ENCODE peak calls at places on chromosomes 6 and 20, in eight cellular contexts. One of them, this sample, is unnamed.

GRCh38 chr6:45816674-45817297 is 198.9 kb downstream of the CLIC5 start:
- DNase-seq in dorsolateral prefrontal cortex: no peak
- DNase-seq in astrocyte of the spinal cord: peak
- DNase-seq in stomach: no peak
- DNase-seq in cardiac fibroblast: no peak
- DNase-seq in B cell: no peak
- DNase-seq in prostate gland: no peak
- DNase-seq in GM10248: no peak
- DNase-seq in this sample: no peak

GRCh38 chr20:24991897-24992419 is 593 bp downstream of the APMAP start:
- DNase-seq in dorsolateral prefrontal cortex: no peak
- DNase-seq in astrocyte of the spinal cord: no peak
- DNase-seq in stomach: peak
- DNase-seq in cardiac fibroblast: peak
- DNase-seq in B cell: no peak
- DNase-seq in prostate gland: no peak
- DNase-seq in GM10248: no peak
- DNase-seq in this sample: no peak

GRCh38 chr6:26251354-26252081 is 113.5 kb upstream of the BTN3A2 start:
- DNase-seq in dorsolateral prefrontal cortex: no peak
- DNase-seq in astrocyte of the spinal cord: peak
- DNase-seq in stomach: peak
- DNase-seq in cardiac fibroblast: peak
- DNase-seq in B cell: peak
- DNase-seq in prostate gland: peak
- DNase-seq in GM10248: peak
- DNase-seq in this sample: peak

GRCh38 chr6:156720739-156721714 is 56.2 kb upstream of the ARID1B start:
- DNase-seq in dorsolateral prefrontal cortex: no peak
- DNase-seq in astrocyte of the spinal cord: peak
- DNase-seq in stomach: peak
- DNase-seq in cardiac fibroblast: peak
- DNase-seq in B cell: peak
- DNase-seq in prostate gland: peak
- DNase-seq in GM10248: peak
- DNase-seq in this sample: peak

GRCh38 chr20:62846528-62846890 is 15.1 kb downstream of the TCFL5 start:
- DNase-seq in dorsolateral prefrontal cortex: no peak
- DNase-seq in astrocyte of the spinal cord: no peak
- DNase-seq in stomach: no peak
- DNase-seq in cardiac fibroblast: no peak
- DNase-seq in B cell: no peak
- DNase-seq in prostate gland: no peak
- DNase-seq in GM10248: no peak
- DNase-seq in this sample: no peak

GRCh38 chr6:106134906-106135634 is 48.9 kb downstream of the PRDM1 start:
- DNase-seq in dorsolateral prefrontal cortex: no peak
- DNase-seq in astrocyte of the spinal cord: peak
- DNase-seq in stomach: no peak
- DNase-seq in cardiac fibroblast: peak
- DNase-seq in B cell: no peak
- DNase-seq in prostate gland: no peak
- DNase-seq in GM10248: no peak
- DNase-seq in this sample: peak

GRCh38 chr6:111087871-111088667 is 766 bp downstream of the SLC16A10 start:
- DNase-seq in dorsolateral prefrontal cortex: no peak
- DNase-seq in astrocyte of the spinal cord: no peak
- DNase-seq in stomach: peak
- DNase-seq in cardiac fibroblast: no peak
- DNase-seq in B cell: peak
- DNase-seq in prostate gland: no peak
- DNase-seq in GM10248: peak
- DNase-seq in this sample: peak

GRCh38 chr6:151624900-151625536 is 131.2 kb downstream of the CCDC170 start:
- DNase-seq in dorsolateral prefrontal cortex: no peak
- DNase-seq in astrocyte of the spinal cord: no peak
- DNase-seq in stomach: no peak
- DNase-seq in cardiac fibroblast: no peak
- DNase-seq in B cell: no peak
- DNase-seq in prostate gland: no peak
- DNase-seq in GM10248: no peak
- DNase-seq in this sample: no peak

GRCh38 chr6:1993049-1993448 is 252.4 kb downstream of the GMDS start:
- DNase-seq in dorsolateral prefrontal cortex: no peak
- DNase-seq in astrocyte of the spinal cord: peak
- DNase-seq in stomach: no peak
- DNase-seq in cardiac fibroblast: no peak
- DNase-seq in B cell: no peak
- DNase-seq in prostate gland: no peak
- DNase-seq in GM10248: no peak
- DNase-seq in this sample: no peak

GRCh38 chr6:2000962-2001361 is 244.4 kb downstream of the GMDS start:
- DNase-seq in dorsolateral prefrontal cortex: no peak
- DNase-seq in astrocyte of the spinal cord: no peak
- DNase-seq in stomach: no peak
- DNase-seq in cardiac fibroblast: no peak
- DNase-seq in B cell: no peak
- DNase-seq in prostate gland: no peak
- DNase-seq in GM10248: no peak
- DNase-seq in this sample: no peak

GRCh38 chr6:1997702-1998101 is 247.7 kb downstream of the GMDS start:
- DNase-seq in dorsolateral prefrontal cortex: no peak
- DNase-seq in astrocyte of the spinal cord: no peak
- DNase-seq in stomach: no peak
- DNase-seq in cardiac fibroblast: no peak
- DNase-seq in B cell: no peak
- DNase-seq in prostate gland: no peak
- DNase-seq in GM10248: no peak
- DNase-seq in this sample: no peak

GRCh38 chr6:1991332-1991878 is 254.0 kb downstream of the GMDS start:
- DNase-seq in dorsolateral prefrontal cortex: no peak
- DNase-seq in astrocyte of the spinal cord: no peak
- DNase-seq in stomach: no peak
- DNase-seq in cardiac fibroblast: no peak
- DNase-seq in B cell: no peak
- DNase-seq in prostate gland: no peak
- DNase-seq in GM10248: no peak
- DNase-seq in this sample: no peak

GRCh38 chr6:1995521-1996110 is 249.8 kb downstream of the GMDS start:
- DNase-seq in dorsolateral prefrontal cortex: no peak
- DNase-seq in astrocyte of the spinal cord: peak
- DNase-seq in stomach: no peak
- DNase-seq in cardiac fibroblast: no peak
- DNase-seq in B cell: no peak
- DNase-seq in prostate gland: no peak
- DNase-seq in GM10248: no peak
- DNase-seq in this sample: no peak
- TF ChIP-seq CTCF in dorsolateral prefrontal cortex: no peak
- TF ChIP-seq CTCF in astrocyte of the spinal cord: no peak
- TF ChIP-seq CTCF in stomach: no peak
- TF ChIP-seq CTCF in cardiac fibroblast: no peak
- TF ChIP-seq CTCF in B cell: no peak
- TF ChIP-seq CTCF in prostate gland: no peak
- TF ChIP-seq CTCF in GM10248: no peak
- TF ChIP-seq CTCF in this sample: no peak

GRCh38 chr20:33291830-33292355 is 8.9 kb downstream of the BPIFB1 start:
- DNase-seq in dorsolateral prefrontal cortex: no peak
- DNase-seq in astrocyte of the spinal cord: no peak
- DNase-seq in stomach: peak
- DNase-seq in cardiac fibroblast: peak
- DNase-seq in B cell: peak
- DNase-seq in prostate gland: no peak
- DNase-seq in GM10248: peak
- DNase-seq in this sample: peak

GRCh38 chr20:33291416-33291815 is 8.4 kb downstream of the BPIFB1 start:
- DNase-seq in dorsolateral prefrontal cortex: no peak
- DNase-seq in astrocyte of the spinal cord: no peak
- DNase-seq in stomach: no peak
- DNase-seq in cardiac fibroblast: no peak
- DNase-seq in B cell: no peak
- DNase-seq in prostate gland: no peak
- DNase-seq in GM10248: no peak
- DNase-seq in this sample: no peak

GRCh38 chr20:33299111-33299603 is 16.1 kb downstream of the BPIFB1 start:
- DNase-seq in dorsolateral prefrontal cortex: peak
- DNase-seq in astrocyte of the spinal cord: peak
- DNase-seq in stomach: peak
- DNase-seq in cardiac fibroblast: peak
- DNase-seq in B cell: peak
- DNase-seq in prostate gland: peak
- DNase-seq in GM10248: peak
- DNase-seq in this sample: peak

GRCh38 chr20:33298391-33298790 is 15.4 kb downstream of the BPIFB1 start:
- DNase-seq in dorsolateral prefrontal cortex: no peak
- DNase-seq in astrocyte of the spinal cord: no peak
- DNase-seq in stomach: no peak
- DNase-seq in cardiac fibroblast: no peak
- DNase-seq in B cell: no peak
- DNase-seq in prostate gland: no peak
- DNase-seq in GM10248: no peak
- DNase-seq in this sample: no peak

GRCh38 chr20:33296206-33296605 is 13.2 kb downstream of the BPIFB1 start:
- DNase-seq in dorsolateral prefrontal cortex: no peak
- DNase-seq in astrocyte of the spinal cord: no peak
- DNase-seq in stomach: no peak
- DNase-seq in cardiac fibroblast: peak
- DNase-seq in B cell: no peak
- DNase-seq in prostate gland: no peak
- DNase-seq in GM10248: no peak
- DNase-seq in this sample: no peak
- TF ChIP-seq CTCF in dorsolateral prefrontal cortex: no peak
- TF ChIP-seq CTCF in astrocyte of the spinal cord: no peak
- TF ChIP-seq CTCF in stomach: no peak
- TF ChIP-seq CTCF in cardiac fibroblast: no peak
- TF ChIP-seq CTCF in B cell: no peak
- TF ChIP-seq CTCF in prostate gland: no peak
- TF ChIP-seq CTCF in GM10248: no peak
- TF ChIP-seq CTCF in this sample: no peak

GRCh38 chr6:52304917-52305316 is 20.4 kb upstream of the MCM3 start:
- DNase-seq in dorsolateral prefrontal cortex: no peak
- DNase-seq in astrocyte of the spinal cord: peak
- DNase-seq in stomach: no peak
- DNase-seq in cardiac fibroblast: peak
- DNase-seq in B cell: peak
- DNase-seq in prostate gland: no peak
- DNase-seq in GM10248: peak
- DNase-seq in this sample: no peak
- TF ChIP-seq CTCF in dorsolateral prefrontal cortex: no peak
- TF ChIP-seq CTCF in astrocyte of the spinal cord: no peak
- TF ChIP-seq CTCF in stomach: no peak
- TF ChIP-seq CTCF in cardiac fibroblast: no peak
- TF ChIP-seq CTCF in B cell: no peak
- TF ChIP-seq CTCF in prostate gland: no peak
- TF ChIP-seq CTCF in GM10248: no peak
- TF ChIP-seq CTCF in this sample: no peak

GRCh38 chr6:126180585-126180984 is 159.3 kb upstream of the CENPW start:
- DNase-seq in dorsolateral prefrontal cortex: no peak
- DNase-seq in astrocyte of the spinal cord: peak
- DNase-seq in stomach: no peak
- DNase-seq in cardiac fibroblast: peak
- DNase-seq in B cell: no peak
- DNase-seq in prostate gland: no peak
- DNase-seq in GM10248: no peak
- DNase-seq in this sample: peak

GRCh38 chr6:126181173-126181741 is 158.7 kb upstream of the CENPW start:
- DNase-seq in dorsolateral prefrontal cortex: no peak
- DNase-seq in astrocyte of the spinal cord: no peak
- DNase-seq in stomach: no peak
- DNase-seq in cardiac fibroblast: no peak
- DNase-seq in B cell: no peak
- DNase-seq in prostate gland: no peak
- DNase-seq in GM10248: no peak
- DNase-seq in this sample: peak

GRCh38 chr6:126176266-126176665 is 163.6 kb upstream of the CENPW start:
- DNase-seq in dorsolateral prefrontal cortex: no peak
- DNase-seq in astrocyte of the spinal cord: peak
- DNase-seq in stomach: no peak
- DNase-seq in cardiac fibroblast: peak
- DNase-seq in B cell: no peak
- DNase-seq in prostate gland: no peak
- DNase-seq in GM10248: no peak
- DNase-seq in this sample: peak

GRCh38 chr6:126182650-126183311 is 157.1 kb upstream of the CENPW start:
- DNase-seq in dorsolateral prefrontal cortex: no peak
- DNase-seq in astrocyte of the spinal cord: peak
- DNase-seq in stomach: no peak
- DNase-seq in cardiac fibroblast: no peak
- DNase-seq in B cell: no peak
- DNase-seq in prostate gland: no peak
- DNase-seq in GM10248: no peak
- DNase-seq in this sample: peak

GRCh38 chr6:126181890-126182289 is 158.0 kb upstream of the CENPW start:
- DNase-seq in dorsolateral prefrontal cortex: no peak
- DNase-seq in astrocyte of the spinal cord: no peak
- DNase-seq in stomach: no peak
- DNase-seq in cardiac fibroblast: no peak
- DNase-seq in B cell: no peak
- DNase-seq in prostate gland: no peak
- DNase-seq in GM10248: no peak
- DNase-seq in this sample: no peak
- TF ChIP-seq CTCF in dorsolateral prefrontal cortex: no peak
- TF ChIP-seq CTCF in astrocyte of the spinal cord: no peak
- TF ChIP-seq CTCF in stomach: no peak
- TF ChIP-seq CTCF in cardiac fibroblast: no peak
- TF ChIP-seq CTCF in B cell: no peak
- TF ChIP-seq CTCF in prostate gland: no peak
- TF ChIP-seq CTCF in GM10248: no peak
- TF ChIP-seq CTCF in this sample: no peak

DNA sequence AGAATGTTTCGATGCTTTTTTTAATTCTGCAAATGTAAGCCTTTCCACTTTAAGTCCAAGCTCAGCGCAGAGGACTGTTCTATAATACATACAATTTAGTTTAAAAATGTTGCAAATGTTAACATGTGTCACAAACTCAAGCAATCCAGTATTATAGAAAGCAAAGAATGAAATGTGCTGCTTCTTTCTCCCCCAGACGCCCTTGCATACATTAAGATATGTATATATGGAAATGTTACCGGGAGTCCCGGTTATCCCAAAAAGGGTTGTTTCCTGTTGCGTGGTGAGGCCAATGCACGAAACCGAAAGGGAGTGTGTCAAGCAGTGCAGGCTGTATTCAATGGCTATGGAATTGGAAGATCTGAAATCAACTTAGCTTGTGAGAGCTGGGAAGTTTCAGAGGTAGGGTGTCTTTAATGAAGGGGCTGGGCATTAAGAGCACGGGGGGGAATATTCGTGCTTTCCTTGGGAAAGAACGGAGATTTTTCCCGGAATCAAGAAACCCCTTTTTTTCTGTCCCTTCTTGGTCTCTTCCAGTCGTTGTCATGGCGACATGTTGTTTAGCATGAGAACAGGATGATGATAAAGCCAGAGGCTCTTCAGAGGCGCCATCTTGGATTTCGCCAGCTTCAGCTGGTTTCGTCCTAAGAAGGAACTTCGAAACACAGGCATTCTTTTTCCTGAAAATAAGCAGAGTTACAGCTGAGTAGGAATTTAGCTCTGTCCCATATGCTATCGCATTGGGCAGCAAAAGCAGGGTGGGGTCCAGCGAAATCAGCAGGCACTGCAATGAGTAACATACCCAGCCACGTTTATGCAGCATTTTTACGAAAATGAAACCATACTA is 10.1 kb upstream of the NQO2 start:
- DNase-seq in dorsolateral prefrontal cortex: peak
- DNase-seq in astrocyte of the spinal cord: peak
- DNase-seq in stomach: peak
- DNase-seq in cardiac fibroblast: peak
- DNase-seq in B cell: peak
- DNase-seq in prostate gland: peak
- DNase-seq in GM10248: peak
- DNase-seq in this sample: peak
- TF ChIP-seq CTCF in dorsolateral prefrontal cortex: no peak
- TF ChIP-seq CTCF in astrocyte of the spinal cord: no peak
- TF ChIP-seq CTCF in stomach: no peak
- TF ChIP-seq CTCF in cardiac fibroblast: no peak
- TF ChIP-seq CTCF in B cell: peak
- TF ChIP-seq CTCF in prostate gland: no peak
- TF ChIP-seq CTCF in GM10248: no peak
- TF ChIP-seq CTCF in this sample: no peak